ENCODE peak calls at places on chromosome 13, in nine cellular contexts. One of them, this sample, is unnamed.
A peak's percentile ranks its signal among the peaks of the same experiment; 100 is the strongest.

GRCh38 chr13:98487016-98487415 is 89.9 kb downstream of the STK24 start:
- DNase-seq in NCI-H69: no peak
- DNase-seq in fibroblast of the aortic adventitia: no peak
- DNase-seq in amniotic stem cell: no peak
- DNase-seq in GM23248: peak; percentile 38
- DNase-seq in kidney epithelial cell: no peak
- DNase-seq in Ammon's horn: no peak
- DNase-seq in T-cell: no peak
- DNase-seq in posterior cingulate gyrus: no peak
- DNase-seq in this sample: no peak

GRCh38 chr13:111865046-111865445 is 201.9 kb upstream of the SOX1 start:
- DNase-seq in NCI-H69: no peak
- DNase-seq in fibroblast of the aortic adventitia: no peak
- DNase-seq in amniotic stem cell: no peak
- DNase-seq in GM23248: no peak
- DNase-seq in kidney epithelial cell: no peak
- DNase-seq in Ammon's horn: no peak
- DNase-seq in T-cell: no peak
- DNase-seq in posterior cingulate gyrus: no peak
- DNase-seq in this sample: no peak

GRCh38 chr13:29721766-29722165 is 126.3 kb upstream of the SLC7A1 start:
- DNase-seq in NCI-H69: no peak
- DNase-seq in fibroblast of the aortic adventitia: no peak
- DNase-seq in amniotic stem cell: no peak
- DNase-seq in GM23248: no peak
- DNase-seq in kidney epithelial cell: peak; percentile 9
- DNase-seq in Ammon's horn: peak; percentile 50
- DNase-seq in T-cell: no peak
- DNase-seq in posterior cingulate gyrus: no peak
- DNase-seq in this sample: no peak

GRCh38 chr13:34361528-34361927 is 543.6 kb downstream of the RFC3 start:
- DNase-seq in NCI-H69: peak; percentile 9
- DNase-seq in fibroblast of the aortic adventitia: peak; percentile 38
- DNase-seq in amniotic stem cell: peak; percentile 25
- DNase-seq in GM23248: peak; percentile 35
- DNase-seq in kidney epithelial cell: no peak
- DNase-seq in Ammon's horn: no peak
- DNase-seq in T-cell: no peak
- DNase-seq in posterior cingulate gyrus: no peak
- DNase-seq in this sample: no peak

GRCh38 chr13:111955412-111955769 is 111.6 kb upstream of the SOX1 start:
- DNase-seq in NCI-H69: peak; percentile 74
- DNase-seq in fibroblast of the aortic adventitia: no peak
- DNase-seq in amniotic stem cell: no peak
- DNase-seq in GM23248: no peak
- DNase-seq in kidney epithelial cell: no peak
- DNase-seq in Ammon's horn: no peak
- DNase-seq in T-cell: no peak
- DNase-seq in posterior cingulate gyrus: no peak
- DNase-seq in this sample: no peak

GRCh38 chr13:41981961-41982723 is 21.2 kb upstream of the VWA8 start:
- DNase-seq in NCI-H69: no peak
- DNase-seq in fibroblast of the aortic adventitia: peak; percentile 17
- DNase-seq in amniotic stem cell: no peak
- DNase-seq in GM23248: peak; percentile 2
- DNase-seq in kidney epithelial cell: no peak
- DNase-seq in Ammon's horn: no peak
- DNase-seq in T-cell: no peak
- DNase-seq in posterior cingulate gyrus: no peak
- DNase-seq in this sample: no peak

GRCh38 chr13:49669735-49670309 is 21.5 kb downstream of the EBPL start:
- DNase-seq in NCI-H69: peak; percentile 74
- DNase-seq in fibroblast of the aortic adventitia: peak; percentile 84
- DNase-seq in amniotic stem cell: peak; percentile 42
- DNase-seq in GM23248: peak; percentile 81
- DNase-seq in kidney epithelial cell: peak; percentile 29
- DNase-seq in Ammon's horn: peak; percentile 89
- DNase-seq in T-cell: no peak
- DNase-seq in posterior cingulate gyrus: peak; percentile 67
- DNase-seq in this sample: no peak

GRCh38 chr13:71618154-71618553 is 248.8 kb downstream of the DACH1 start:
- DNase-seq in NCI-H69: no peak
- DNase-seq in fibroblast of the aortic adventitia: no peak
- DNase-seq in amniotic stem cell: no peak
- DNase-seq in GM23248: peak; percentile 1
- DNase-seq in kidney epithelial cell: no peak
- DNase-seq in Ammon's horn: no peak
- DNase-seq in T-cell: no peak
- DNase-seq in posterior cingulate gyrus: no peak
- DNase-seq in this sample: no peak

GRCh38 chr13:34346626-34347025 is 528.7 kb downstream of the RFC3 start:
- DNase-seq in NCI-H69: no peak
- DNase-seq in fibroblast of the aortic adventitia: no peak
- DNase-seq in amniotic stem cell: no peak
- DNase-seq in GM23248: peak; percentile 56
- DNase-seq in kidney epithelial cell: no peak
- DNase-seq in Ammon's horn: no peak
- DNase-seq in T-cell: no peak
- DNase-seq in posterior cingulate gyrus: no peak
- DNase-seq in this sample: no peak

This sample was measured in epithelial cell of prostate.